ENCODE peak calls at places on chromosomes 3 and 15, in nine cellular contexts. I is IMR-90, V is mucosa of descending colon, T is astrocyte of the spinal cord, J is fibroblast of mammary gland, N is GM12865, D is GM23338, L is tibial nerve, H is sigmoid colon. F is an unnamed sample.

GRCh38 chr15:58840048-58840447 is 68.9 kb downstream of the MINDY2 start:
- DNase-seq in I (no peak), V (no peak), T (no peak), J (peak), N (no peak), D (no peak), L (no peak), H (no peak), F (peak)

GRCh38 chr15:89899951-89900567 is 6.3 kb upstream of the AP3S2 start:
- DNase-seq in I (no peak), V (no peak), T (no peak), J (no peak), N (no peak), D (no peak), L (no peak), H (no peak), F (no peak)

GRCh38 chr3:12425850-12426579 is 58.3 kb upstream of the TSEN2 start:
- DNase-seq in I (no peak), V (no peak), T (no peak), J (no peak), N (no peak), D (peak), L (no peak), H (no peak), F (no peak)

GRCh38 chr3:110933786-110934415 is 137.7 kb upstream of the NECTIN3 start:
- DNase-seq in I (peak), V (no peak), T (peak), J (peak), N (no peak), D (no peak), L (no peak), H (no peak), F (no peak)

GRCh38 chr15:85652457-85652856 is 142.3 kb downstream of the KLHL25 start:
- DNase-seq in I (no peak), V (no peak), T (no peak), J (no peak), N (no peak), D (no peak), L (no peak), H (no peak), F (no peak)

GRCh38 chr15:41877631-41878354 is 16.1 kb downstream of the SPTBN5 start:
- DNase-seq in I (no peak), V (no peak), T (no peak), J (no peak), N (no peak), D (peak), L (no peak), H (no peak), F (no peak)

GRCh38 chr3:177282028-177282655 is 84.9 kb upstream of the TBL1XR1 start:
- DNase-seq in I (no peak), V (no peak), T (no peak), J (no peak), N (peak), D (no peak), L (no peak), H (no peak), F (no peak)

GRCh38 chr3:98657429-98657828 is 64.0 kb upstream of the CPOX start:
- DNase-seq in I (no peak), V (peak), T (no peak), J (peak), N (peak), D (peak), L (no peak), H (no peak), F (peak)

GRCh38 chr3:45125550-45126026 is 20.6 kb downstream of the CDCP1 start:
- DNase-seq in I (no peak), V (no peak), T (no peak), J (no peak), N (no peak), D (no peak), L (no peak), H (no peak), F (no peak)
- H3K4me3 ChIP-seq in I (no peak), V (no peak), T (no peak), J (no peak), N (no peak), D (no peak), L (no peak), H (no peak), F (no peak)

GRCh38 chr15:74306801-74307217 is 60.6 kb downstream of the CYP11A1 start:
- DNase-seq in I (no peak), V (no peak), T (no peak), J (no peak), N (no peak), D (no peak), L (no peak), H (no peak), F (no peak)

GRCh38 chr15:74308643-74308945 is 58.9 kb downstream of the CYP11A1 start:
- DNase-seq in I (no peak), V (no peak), T (no peak), J (no peak), N (no peak), D (no peak), L (no peak), H (no peak), F (no peak)

GRCh38 chr15:74305687-74306086 is 61.8 kb downstream of the CYP11A1 start:
- DNase-seq in I (no peak), V (no peak), T (no peak), J (no peak), N (no peak), D (no peak), L (no peak), H (no peak), F (no peak)

GRCh38 chr15:74304459-74304858 is 63.0 kb downstream of the CYP11A1 start:
- DNase-seq in I (no peak), V (no peak), T (no peak), J (no peak), N (no peak), D (no peak), L (no peak), H (no peak), F (no peak)

DNA sequence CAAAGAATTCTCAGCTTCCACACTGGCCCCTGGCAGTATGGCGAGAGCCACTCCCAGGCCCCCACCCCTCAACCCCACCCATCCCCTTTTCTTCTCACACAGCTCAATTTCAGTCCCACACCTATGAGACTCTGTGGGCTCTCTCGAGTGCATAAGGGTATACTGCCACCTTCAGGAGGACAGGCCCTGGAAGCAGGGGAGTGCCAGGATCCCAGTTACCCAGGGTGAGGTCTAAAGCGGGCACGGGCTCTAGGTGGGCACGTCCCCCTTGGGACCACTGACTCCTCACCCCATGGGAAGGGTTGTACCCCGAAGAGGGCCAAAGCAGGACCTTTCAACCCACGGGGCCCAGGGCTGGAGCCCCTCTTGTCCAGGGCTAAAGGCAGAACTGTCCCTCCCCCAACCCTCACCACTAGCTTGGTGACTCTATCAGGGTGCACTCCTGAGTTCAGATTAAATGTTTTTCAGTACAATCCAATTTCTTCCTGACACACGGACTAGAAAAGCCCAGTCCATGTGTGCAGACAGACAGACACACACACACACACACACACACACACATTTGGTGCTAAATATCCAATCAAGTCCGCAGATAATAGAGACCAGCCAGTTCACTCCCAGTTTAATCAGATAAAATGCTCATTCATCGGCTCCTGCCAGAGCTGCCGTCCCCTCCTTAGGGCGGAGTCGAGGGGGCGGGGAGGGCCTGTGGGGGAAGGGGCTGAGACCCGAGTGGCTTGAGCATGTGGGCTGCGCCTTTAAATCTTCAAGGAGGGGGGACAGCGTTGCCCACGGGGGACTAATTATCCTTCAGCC is 59.4 kb downstream of the CYP11A1 start:
- DNase-seq in I (peak), V (no peak), T (peak), J (peak), N (peak), D (peak), L (peak), H (peak), F (peak)
- TF ChIP-seq CTCF in I (peak), V (no peak), T (peak), J (peak), N (peak), D (peak), L (peak), H (peak), F (peak)

DNA sequence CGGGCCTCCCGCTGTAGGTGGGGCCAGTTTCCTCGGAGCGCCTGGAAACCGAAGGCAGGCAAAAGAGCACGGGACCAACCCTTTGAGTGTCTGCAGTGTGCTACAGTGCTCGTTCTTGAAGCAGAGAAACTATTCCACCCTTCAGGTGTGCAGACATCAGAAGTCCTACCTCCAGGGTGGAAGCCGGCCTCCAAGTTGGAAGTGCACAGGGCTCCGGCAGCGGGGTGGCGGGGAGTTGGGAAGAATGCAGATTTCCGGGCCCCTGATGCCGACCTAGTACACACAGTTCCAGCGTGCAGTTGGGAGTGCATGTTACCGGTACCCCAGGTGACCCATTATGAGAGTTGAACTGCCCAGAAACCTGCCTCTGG is 3.0 kb downstream of the KLF13 start:
- DNase-seq in I (no peak), V (peak), T (no peak), J (no peak), N (no peak), D (no peak), L (no peak), H (no peak), F (no peak)
- H3K4me3 ChIP-seq in I (no peak), V (no peak), T (peak), J (no peak), N (peak), D (peak), L (peak), H (no peak), F (peak)

GRCh38 chr3:136546718-136547117 is 205.5 kb downstream of the STAG1 start:
- DNase-seq in I (peak), V (no peak), T (peak), J (peak), N (peak), D (peak), L (no peak), H (no peak), F (peak)

GRCh38 chr3:136547293-136547692 is 204.9 kb downstream of the STAG1 start:
- DNase-seq in I (peak), V (no peak), T (no peak), J (peak), N (peak), D (no peak), L (no peak), H (no peak), F (no peak)

GRCh38 chr3:136543385-136543784 is 208.8 kb downstream of the STAG1 start:
- DNase-seq in I (peak), V (no peak), T (no peak), J (peak), N (no peak), D (no peak), L (no peak), H (no peak), F (peak)

GRCh38 chr3:136544532-136544931 is 207.6 kb downstream of the STAG1 start:
- DNase-seq in I (peak), V (no peak), T (no peak), J (peak), N (no peak), D (no peak), L (no peak), H (no peak), F (peak)

GRCh38 chr3:136545664-136546266 is 206.4 kb downstream of the STAG1 start:
- DNase-seq in I (peak), V (no peak), T (peak), J (peak), N (no peak), D (no peak), L (no peak), H (no peak), F (peak)
- TF ChIP-seq CTCF in I (peak), V (no peak), T (peak), J (peak), N (no peak), D (peak), L (no peak), H (no peak), F (peak)

DNA sequence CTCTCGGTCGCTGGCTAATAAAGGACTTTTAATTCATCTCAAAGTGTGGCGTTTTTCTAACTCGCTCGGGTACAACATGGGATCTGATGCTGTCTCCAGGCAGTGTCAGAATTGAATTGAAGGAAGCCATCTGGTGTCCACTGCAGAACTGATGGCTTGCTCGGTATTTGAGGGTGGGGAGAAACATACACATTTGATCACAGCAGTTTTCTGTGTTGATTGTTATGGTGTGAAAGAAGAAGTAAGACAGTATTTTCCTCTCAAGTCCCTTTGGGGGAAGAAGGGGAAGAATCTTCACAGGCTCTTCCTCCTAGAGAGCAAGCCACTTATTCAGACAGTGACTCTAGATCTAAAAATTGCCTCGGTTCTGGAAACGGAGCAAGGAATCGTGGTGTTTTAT is 15.1 kb upstream of the MCCC1 start:
- DNase-seq in I (no peak), V (no peak), T (no peak), J (no peak), N (no peak), D (no peak), L (no peak), H (no peak), F (no peak)
- H3K4me3 ChIP-seq in I (no peak), V (no peak), T (no peak), J (no peak), N (no peak), D (peak), L (no peak), H (no peak), F (no peak)

GRCh38 chr3:42229942-42230688 is 35.9 kb downstream of the CCK start:
- DNase-seq in I (peak), V (no peak), T (peak), J (peak), N (peak), D (peak), L (peak), H (no peak), F (peak)
- TF ChIP-seq CTCF in I (peak), V (no peak), T (peak), J (peak), N (peak), D (peak), L (peak), H (peak), F (peak)

DNA sequence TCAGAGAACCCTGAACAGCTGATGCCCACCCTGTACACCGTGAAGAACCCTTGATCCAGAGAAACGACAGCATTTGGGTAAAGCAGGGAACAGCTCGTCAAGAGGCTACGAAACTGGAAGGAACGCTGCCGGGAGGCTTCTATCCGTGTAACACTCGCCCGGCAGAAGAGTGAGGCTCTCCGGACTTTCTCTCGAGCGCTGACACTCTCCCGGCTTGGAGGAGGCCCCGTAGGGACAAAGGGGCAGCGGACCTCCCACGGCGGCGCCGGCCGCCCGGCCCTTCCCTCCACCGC is 1.7 kb downstream of the HYAL2 start:
- DNase-seq in I (no peak), V (no peak), T (no peak), J (no peak), N (no peak), D (no peak), L (no peak), H (no peak), F (peak)
- H3K4me3 ChIP-seq in I (peak), V (peak), T (peak), J (peak), N (peak), D (peak), L (peak), H (peak), F (peak)

DNA sequence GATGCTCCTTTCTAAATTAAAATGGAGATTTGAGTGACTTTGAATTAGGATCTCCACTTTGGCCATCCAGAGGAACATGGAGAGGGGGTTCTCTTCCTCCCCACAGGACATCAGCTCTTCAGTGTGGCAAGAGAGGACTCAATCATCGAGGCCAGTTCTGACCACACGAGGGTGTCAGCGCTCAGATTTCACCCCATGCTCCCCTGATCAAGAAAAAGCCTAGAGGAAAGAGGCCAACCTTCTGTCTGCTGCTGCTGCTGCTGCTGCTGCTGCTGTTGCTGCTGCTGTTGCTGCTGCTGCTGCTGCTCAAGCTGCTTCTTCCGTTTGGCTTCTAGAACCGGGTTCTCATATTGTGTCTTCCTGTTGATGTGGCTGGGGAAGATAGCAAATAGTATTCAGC is 599.1 kb downstream of the MAGI1 start:
- DNase-seq in I (peak), V (no peak), T (peak), J (peak), N (peak), D (peak), L (peak), H (peak), F (peak)
- TF ChIP-seq CTCF in I (peak), V (no peak), T (peak), J (peak), N (peak), D (peak), L (peak), H (peak), F (peak)